ENCODE peak calls at places on chromosomes 7 and 10, in four cellular contexts. E is endodermal cell, T is hepatocyte, R is right lobe of liver. A is an unnamed sample.
A peak's percentile ranks its signal among the peaks of the same experiment; 100 is the strongest.

GRCh38 chr7:48250441-48250951 is 79.2 kb downstream of the ABCA13 start:
- DNase-seq in E (no peak), T (no peak), R (no peak), A (no peak)

GRCh38 chr7:23469961-23470250 is 385 bp downstream of the IGF2BP3 start:
- DNase-seq in R (no peak), T (no peak), E (peak; percentile 63), A (no peak)

GRCh38 chr10:77162697-77163096 is 474.9 kb downstream of the KCNMA1 start:
- DNase-seq in E (no peak), T (no peak), R (no peak), A (no peak)

GRCh38 chr10:110568055-110568735 is 700 bp downstream of the SMC3 start:
- DNase-seq in T (peak; percentile 53), E (peak; percentile 82), R (no peak), A (peak; percentile 48)

GRCh38 chr10:3605882-3606281 is 179.1 kb downstream of the KLF6 start:
- DNase-seq in E (no peak), R (no peak), T (no peak), A (no peak)

GRCh38 chr7:146659732-146660131 is 543.1 kb downstream of the CNTNAP2 start:
- DNase-seq in E (no peak), R (no peak), T (no peak), A (no peak)

GRCh38 chr10:97534746-97535367 is 36.1 kb downstream of the UBTD1 start:
- DNase-seq in T (no peak), E (peak; percentile 88), R (no peak), A (peak; percentile 78)

GRCh38 chr7:5177060-5177459 is 13.0 kb upstream of the WIPI2 start:
- DNase-seq in T (no peak), R (peak; percentile 91), E (no peak), A (no peak)

GRCh38 chr7:27169658-27170493 is 4.2 kb downstream of the HOXA10 start:
- DNase-seq in E (peak; percentile 83), R (peak; percentile 52), T (peak; percentile 5), A (peak; percentile 69)

GRCh38 chr10:72564596-72564995 is 61.3 kb downstream of the MICU1 start:
- DNase-seq in T (no peak), R (no peak), E (no peak), A (no peak)

GRCh38 chr10:7119325-7120015 is 291.4 kb downstream of the SFMBT2 start:
- DNase-seq in E (no peak), R (no peak), T (no peak), A (no peak)

GRCh38 chr7:7681191-7681935 is 37.0 kb downstream of the RPA3 start:
- DNase-seq in R (no peak), E (peak; percentile 54), T (peak; percentile 65), A (no peak)

GRCh38 chr10:95275726-95276366 is 15.0 kb downstream of the PDLIM1 start:
- DNase-seq in R (no peak), E (no peak), T (no peak), A (no peak)

GRCh38 chr7:101702362-101702850 is 73.3 kb upstream of the MYL10 start:
- DNase-seq in T (peak; percentile 78), R (no peak), E (peak; percentile 75), A (peak; percentile 73)

GRCh38 chr7:12635830-12636229 is 51.6 kb upstream of the ARL4A start:
- DNase-seq in T (no peak), R (no peak), E (no peak), A (no peak)

GRCh38 chr7:131501422-131501821 is 55.0 kb downstream of the PODXL start:
- DNase-seq in T (no peak), E (no peak), R (no peak), A (no peak)

A was measured in H9.